ENCODE peak calls at places on chromosome 14, in four cellular contexts. P, F, J and A are unnamed samples.

GRCh38 chr14:78157855-78158436 is 12.2 kb upstream of the NRXN3 start:
- DNase-seq in P (no peak), F (no peak), J (peak), A (no peak)

GRCh38 chr14:105392161-105393090 is 5.9 kb upstream of the TEX22 start:
- DNase-seq in P (no peak), F (no peak), J (no peak), A (no peak)

GRCh38 chr14:89237923-89238529 is 179.0 kb downstream of the FOXN3 start:
- DNase-seq in P (no peak), F (no peak), J (peak), A (no peak)

GRCh38 chr14:68146812-68147211 is 327.2 kb downstream of the RAD51B start:
- DNase-seq in P (no peak), F (no peak), J (peak), A (no peak)

GRCh38 chr14:24351517-24351916 is 11.7 kb upstream of the RIPK3 start:
- DNase-seq in P (no peak), F (no peak), J (peak), A (no peak)

GRCh38 chr14:55847766-55848165 is 267.8 kb downstream of the KTN1 start:
- DNase-seq in P (no peak), F (no peak), J (peak), A (no peak)

GRCh38 chr14:35405304-35405996 is 901 bp upstream of the NFKBIA start:
- DNase-seq in P (no peak), F (no peak), J (no peak), A (no peak)

GRCh38 chr14:77988966-77989365 is 181.2 kb upstream of the NRXN3 start:
- DNase-seq in P (no peak), F (no peak), J (peak), A (no peak)

GRCh38 chr14:36952702-36953101 is 219.7 kb downstream of the SLC25A21 start:
- DNase-seq in P (no peak), F (no peak), J (no peak), A (no peak)

GRCh38 chr14:58985786-58986185 is 202.7 kb upstream of the DAAM1 start:
- DNase-seq in P (no peak), F (no peak), J (no peak), A (no peak)

GRCh38 chr14:91891081-91891480 is 23.7 kb upstream of the TC2N start:
- DNase-seq in P (no peak), F (no peak), J (no peak), A (no peak)

GRCh38 chr14:101252443-101253214 is 308.7 kb upstream of the DIO3 start:
- DNase-seq in P (no peak), F (no peak), J (no peak), A (no peak)

GRCh38 chr14:31059152-31059924 is 33.2 kb upstream of the STRN3 start:
- DNase-seq in P (no peak), F (no peak), J (peak), A (no peak)

GRCh38 chr14:105148604-105149145 is 19.9 kb downstream of the JAG2 start:
- DNase-seq in P (no peak), F (no peak), J (no peak), A (no peak)

GRCh38 chr14:21476526-21476924 is 234 bp downstream of the RAB2B start:
- DNase-seq in P (no peak), F (peak), J (no peak), A (peak)

GRCh38 chr14:71444030-71444822 is 488.0 kb upstream of the RGS6 start:
- DNase-seq in P (no peak), F (no peak), J (no peak), A (no peak)

GRCh38 chr14:29584992-29585391 is 342.7 kb downstream of the PRKD1 start:
- DNase-seq in P (no peak), F (no peak), J (peak), A (no peak)

GRCh38 chr14:91693342-91693741 is 38.5 kb downstream of the CATSPERB start:
- DNase-seq in P (no peak), F (no peak), J (peak), A (no peak)

GRCh38 chr14:77653473-77653872 is 37.0 kb upstream of the SPTLC2 start:
- DNase-seq in P (no peak), F (no peak), J (no peak), A (no peak)

GRCh38 chr14:99722741-99723140 is 38.6 kb downstream of the CYP46A1 start:
- DNase-seq in P (no peak), F (no peak), J (no peak), A (no peak)

GRCh38 chr14:72451081-72451972 is 442.6 kb downstream of the DPF3 start:
- DNase-seq in P (peak), F (no peak), J (no peak), A (peak)

GRCh38 chr14:30558675-30559555 is at the start of gene G2E3:
- DNase-seq in P (peak), F (peak), J (peak), A (peak)

GRCh38 chr14:36976571-36977023 is 195.8 kb downstream of the SLC25A21 start:
- DNase-seq in P (no peak), F (no peak), J (no peak), A (no peak)

GRCh38 chr14:102654298-102654697 is 61.8 kb downstream of the RCOR1 start:
- DNase-seq in P (no peak), F (no peak), J (no peak), A (no peak)

GRCh38 chr14:74627071-74627470 is 15.0 kb upstream of the LTBP2 start:
- DNase-seq in P (no peak), F (no peak), J (no peak), A (no peak)

GRCh38 chr14:101250336-101250947 is 310.9 kb upstream of the DIO3 start:
- DNase-seq in P (no peak), F (no peak), J (no peak), A (no peak)